ENCODE peak calls at places on chromosomes 13 and 19, in five cellular contexts. One of them, this sample, is unnamed.

GRCh38 chr19:2149980-2150793 is 1.2 kb downstream of the AP3D1 start:
- DNase-seq in A549: no peak
- DNase-seq in WTC11: no peak
- DNase-seq in HepG2: no peak
- DNase-seq in K562: no peak
- DNase-seq in this sample: no peak

GRCh38 chr13:33322965-33323668 is 37.6 kb upstream of the STARD13 start:
- DNase-seq in A549: no peak
- DNase-seq in WTC11: no peak
- DNase-seq in HepG2: no peak
- DNase-seq in K562: no peak
- DNase-seq in this sample: no peak

GRCh38 chr13:45512148-45512498 is 47.4 kb downstream of the COG3 start:
- DNase-seq in A549: no peak
- DNase-seq in WTC11: no peak
- DNase-seq in HepG2: no peak
- DNase-seq in K562: no peak
- DNase-seq in this sample: no peak

GRCh38 chr19:2560369-2560768 is 84.4 kb downstream of the GADD45B start:
- DNase-seq in A549: no peak
- DNase-seq in WTC11: no peak
- DNase-seq in HepG2: no peak
- DNase-seq in K562: no peak
- DNase-seq in this sample: no peak

GRCh38 chr19:46998445-46999142 is 21.0 kb upstream of the NPAS1 start:
- DNase-seq in A549: no peak
- DNase-seq in WTC11: no peak
- DNase-seq in HepG2: no peak
- DNase-seq in K562: no peak
- DNase-seq in this sample: no peak

GRCh38 chr19:55153652-55154264 is 3.8 kb downstream of the TNNI3 start:
- DNase-seq in A549: peak
- DNase-seq in WTC11: no peak
- DNase-seq in HepG2: no peak
- DNase-seq in K562: no peak
- DNase-seq in this sample: no peak

GRCh38 chr13:30847697-30848307 is 58.3 kb upstream of the MEDAG start:
- DNase-seq in A549: no peak
- DNase-seq in WTC11: no peak
- DNase-seq in HepG2: no peak
- DNase-seq in K562: no peak
- DNase-seq in this sample: peak

GRCh38 chr13:113337976-113338375 is 26.0 kb downstream of the GRTP1 start:
- DNase-seq in A549: no peak
- DNase-seq in WTC11: no peak
- DNase-seq in HepG2: no peak
- DNase-seq in K562: no peak
- DNase-seq in this sample: no peak

GRCh38 chr19:55156202-55157063 is 1.1 kb downstream of the TNNI3 start:
- DNase-seq in A549: peak
- DNase-seq in WTC11: peak
- DNase-seq in HepG2: peak
- DNase-seq in K562: peak
- DNase-seq in this sample: no peak

GRCh38 chr19:2694196-2694595 is 8.3 kb downstream of the GNG7 start:
- DNase-seq in A549: no peak
- DNase-seq in WTC11: no peak
- DNase-seq in HepG2: no peak
- DNase-seq in K562: no peak
- DNase-seq in this sample: no peak

GRCh38 chr13:60402022-60402421 is 5.0 kb downstream of the TDRD3 start:
- DNase-seq in A549: peak
- DNase-seq in WTC11: no peak
- DNase-seq in HepG2: no peak
- DNase-seq in K562: no peak
- DNase-seq in this sample: no peak

GRCh38 chr19:45601115-45601514 is 897 bp downstream of the GPR4 start:
- DNase-seq in A549: no peak
- DNase-seq in WTC11: no peak
- DNase-seq in HepG2: no peak
- DNase-seq in K562: no peak
- DNase-seq in this sample: no peak

DNA sequence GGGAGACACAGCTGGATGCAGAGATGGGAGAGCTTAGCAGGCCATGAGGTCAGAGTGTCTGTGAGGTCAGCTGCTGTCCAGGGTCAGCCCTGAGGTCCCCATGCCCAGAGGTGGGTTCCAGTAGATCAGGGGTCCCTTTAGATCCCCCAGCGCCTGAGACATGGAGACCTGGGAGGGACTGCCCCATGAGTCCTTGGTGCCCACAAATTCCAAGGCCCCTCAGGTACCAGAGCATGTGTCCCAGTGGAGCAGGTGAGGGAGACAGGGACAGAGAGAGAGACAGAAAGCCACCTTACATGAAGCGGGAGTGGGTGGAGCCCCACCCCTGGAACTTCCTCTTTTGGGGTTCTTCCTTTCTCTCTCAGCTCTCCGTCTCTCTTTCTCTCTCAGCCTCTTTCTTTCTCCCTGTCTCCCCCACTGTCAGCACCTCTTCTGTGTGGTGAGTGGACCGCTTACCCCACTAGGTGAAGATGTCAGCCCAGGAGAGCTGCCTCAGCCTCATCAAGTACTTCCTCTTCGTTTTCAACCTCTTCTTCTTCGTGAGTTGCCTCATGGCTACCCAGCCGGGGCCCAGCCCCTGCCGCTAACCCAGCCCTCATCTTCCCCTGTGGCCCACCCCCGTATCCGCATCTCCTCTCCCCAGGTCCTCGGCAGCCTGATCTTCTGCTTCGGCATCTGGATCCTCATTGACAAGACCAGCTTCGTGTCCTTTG is at the start of gene CD37:
- DNase-seq in A549: no peak
- DNase-seq in WTC11: no peak
- DNase-seq in HepG2: no peak
- DNase-seq in K562: peak
- DNase-seq in this sample: no peak
- TF ChIP-seq ESRRA in A549: no peak
- TF ChIP-seq ESRRA in WTC11: no peak
- TF ChIP-seq ESRRA in HepG2: no peak
- TF ChIP-seq ESRRA in K562: peak
- TF ChIP-seq ESRRA in this sample: no peak

DNA sequence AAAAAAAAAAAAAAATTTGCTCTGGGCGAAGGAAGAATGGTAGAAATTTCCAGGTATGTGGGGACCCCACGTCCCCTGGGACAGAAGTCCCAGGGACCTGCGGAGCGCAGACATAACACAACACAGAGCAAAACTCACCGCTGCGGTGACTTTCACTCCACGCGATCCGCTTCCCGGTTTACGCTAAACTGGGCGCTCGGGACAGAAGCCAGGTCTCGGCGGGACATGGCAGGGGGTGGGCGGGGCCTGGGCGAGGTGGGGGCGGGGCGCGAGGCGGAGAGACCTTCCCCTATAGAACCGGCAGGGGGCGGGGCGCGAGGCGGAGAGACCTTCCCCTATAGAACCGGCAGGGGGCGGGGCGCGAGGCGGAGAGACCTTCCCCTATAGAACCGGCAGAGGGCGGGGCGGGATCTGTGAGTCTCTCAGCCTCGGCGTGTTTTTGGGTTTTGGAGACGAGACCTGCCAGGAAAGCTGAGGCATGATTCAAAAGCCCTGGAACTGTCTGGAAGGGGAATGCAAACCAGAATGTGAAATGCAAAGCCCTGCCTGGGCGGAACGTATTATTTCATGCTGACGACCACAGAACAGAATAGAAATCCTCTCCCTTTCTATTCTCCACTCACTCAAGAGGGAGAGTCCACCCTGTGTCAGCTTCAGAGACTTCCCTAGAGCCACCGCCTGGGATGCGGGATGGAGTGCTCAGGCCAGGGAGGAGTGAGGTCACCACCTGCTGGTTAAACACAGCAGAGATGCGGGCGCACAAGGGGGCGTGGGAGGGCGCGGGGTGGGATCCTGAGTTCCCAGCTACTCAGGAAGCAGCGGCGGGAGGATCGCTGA is 20.2 kb upstream of the ERVV-1 start:
- DNase-seq in A549: peak
- DNase-seq in WTC11: peak
- DNase-seq in HepG2: no peak
- DNase-seq in K562: peak
- DNase-seq in this sample: no peak
- TF ChIP-seq ESRRA in A549: no peak
- TF ChIP-seq ESRRA in WTC11: no peak
- TF ChIP-seq ESRRA in HepG2: no peak
- TF ChIP-seq ESRRA in K562: no peak
- TF ChIP-seq ESRRA in this sample: no peak

GRCh38 chr13:71864094-71864980 is 2.7 kb downstream of the DACH1 start:
- DNase-seq in A549: no peak
- DNase-seq in WTC11: peak
- DNase-seq in HepG2: no peak
- DNase-seq in K562: no peak
- DNase-seq in this sample: no peak
- TF ChIP-seq ESRRA in A549: no peak
- TF ChIP-seq ESRRA in WTC11: no peak
- TF ChIP-seq ESRRA in HepG2: no peak
- TF ChIP-seq ESRRA in K562: no peak
- TF ChIP-seq ESRRA in this sample: no peak

DNA sequence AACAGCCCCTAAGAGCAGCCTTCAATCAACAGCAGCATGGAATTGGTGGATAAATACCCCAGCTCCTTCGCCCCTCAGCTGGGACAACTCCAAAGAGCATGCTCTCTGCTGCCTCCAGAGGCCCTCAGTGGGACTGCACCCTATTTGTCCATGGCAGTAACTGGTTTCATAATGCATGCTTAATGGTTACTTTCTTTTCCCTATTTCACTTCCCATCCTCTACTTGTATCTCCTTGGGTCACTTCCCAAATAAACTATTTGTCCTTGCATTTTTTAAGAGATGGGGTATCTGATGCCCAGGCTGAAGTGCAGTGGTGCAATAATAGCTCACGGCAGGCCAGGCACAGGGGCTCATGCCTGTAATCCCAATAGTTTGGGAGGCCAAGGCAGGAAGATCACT is 13.5 kb upstream of the TPM4 start:
- DNase-seq in A549: no peak
- DNase-seq in WTC11: peak
- DNase-seq in HepG2: no peak
- DNase-seq in K562: peak
- DNase-seq in this sample: no peak
- TF ChIP-seq ESRRA in A549: no peak
- TF ChIP-seq ESRRA in WTC11: no peak
- TF ChIP-seq ESRRA in HepG2: no peak
- TF ChIP-seq ESRRA in K562: no peak
- TF ChIP-seq ESRRA in this sample: no peak

This sample was measured in GM12878.